ENCODE peak calls at places on chromosome 4, in nine cellular contexts. H, S, M, B, E, W, K, L and Z are unnamed samples.
A peak's percentile ranks its signal among the peaks of the same experiment; 100 is the strongest.

GRCh38 chr4:77347341-77347740 is 190.3 kb downstream of the CCNG2 start:
- DNase-seq in W (no peak), L (no peak), E (no peak), K (no peak), H (no peak), S (no peak), M (no peak), B (no peak), Z (no peak)

GRCh38 chr4:145732416-145732815 is 52.5 kb downstream of the C4orf51 start:
- DNase-seq in S (peak; percentile 30), E (no peak), M (no peak), B (peak; percentile 15), W (peak; percentile 34), H (no peak), K (no peak), L (no peak), Z (no peak)

GRCh38 chr4:163515198-163515597 is 20.7 kb downstream of the TMA16 start:
- DNase-seq in L (no peak), M (no peak), E (no peak), K (no peak), H (no peak), W (no peak), S (no peak), B (no peak), Z (no peak)

GRCh38 chr4:131609039-131609438 is 1540.1 kb upstream of the PCDH10 start:
- DNase-seq in L (no peak), W (no peak), E (peak; percentile 9), H (no peak), B (no peak), M (no peak), K (no peak), S (no peak), Z (no peak)

GRCh38 chr4:36292551-36293188 is 11.3 kb downstream of the DTHD1 start:
- DNase-seq in M (no peak), E (no peak), K (no peak), B (no peak), W (no peak), L (no peak), S (peak; percentile 4), H (no peak), Z (no peak)

GRCh38 chr4:146023334-146023967 is 84.8 kb upstream of the ZNF827 start:
- DNase-seq in M (no peak), E (no peak), B (no peak), K (no peak), H (no peak), S (no peak), L (no peak), W (no peak), Z (peak; percentile 83)

GRCh38 chr4:40887690-40888089 is 137.9 kb downstream of the NSUN7 start:
- DNase-seq in W (no peak), B (no peak), H (no peak), L (no peak), S (peak; percentile 91), E (peak; percentile 91), K (no peak), M (no peak), Z (no peak)

GRCh38 chr4:109009909-109010308 is 247.1 kb upstream of the ETNPPL start:
- DNase-seq in M (no peak), B (no peak), E (peak; percentile 79), L (no peak), S (peak; percentile 84), K (no peak), H (no peak), W (no peak), Z (no peak)

GRCh38 chr4:25223770-25224375 is 10.0 kb upstream of the PI4K2B start:
- DNase-seq in E (peak; percentile 52), K (no peak), H (peak; percentile 46), L (peak; percentile 57), S (peak; percentile 8), B (peak; percentile 41), W (peak; percentile 68), M (peak; percentile 74), Z (no peak)

GRCh38 chr4:84050014-84050413 is 449.1 kb downstream of the NKX6-1 start:
- DNase-seq in W (peak; percentile 85), L (no peak), H (peak; percentile 63), M (no peak), K (no peak), B (peak; percentile 5), E (no peak), S (no peak), Z (no peak)

GRCh38 chr4:173524218-173525117 is 5.6 kb downstream of the HAND2 start:
- DNase-seq in H (peak; percentile 31), L (no peak), B (no peak), W (peak; percentile 5), E (no peak), S (no peak), K (no peak), M (no peak), Z (no peak)

GRCh38 chr4:150867148-150867547 is 147.9 kb downstream of the LRBA start:
- DNase-seq in B (peak; percentile 88), H (no peak), M (peak; percentile 98), K (peak; percentile 59), S (peak; percentile 88), L (peak; percentile 73), E (peak; percentile 86), W (peak; percentile 94), Z (peak; percentile 89)

GRCh38 chr4:183164963-183165362 is 65.9 kb downstream of the WWC2 start:
- DNase-seq in S (peak; percentile 30), B (no peak), H (no peak), W (no peak), E (no peak), L (no peak), M (no peak), K (no peak), Z (no peak)

GRCh38 chr4:84515075-84515474 is 16.0 kb upstream of the NKX6-1 start:
- DNase-seq in H (no peak), B (no peak), W (no peak), K (no peak), S (no peak), L (no peak), M (no peak), E (no peak), Z (no peak)

GRCh38 chr4:152094851-152095700 is 334.3 kb upstream of the GATB start:
- DNase-seq in M (no peak), K (no peak), L (no peak), S (peak; percentile 78), W (no peak), H (no peak), E (peak; percentile 30), B (peak; percentile 56), Z (no peak)

GRCh38 chr4:108846568-108846967 is 83.7 kb upstream of the ETNPPL start:
- DNase-seq in K (no peak), E (no peak), H (no peak), L (no peak), W (no peak), B (no peak), S (peak; percentile 26), M (no peak), Z (no peak)

GRCh38 chr4:122798101-122798500 is 28.5 kb upstream of the FGF2 start:
- DNase-seq in E (peak; percentile 97), M (no peak), S (peak; percentile 94), W (peak; percentile 69), K (no peak), L (no peak), H (peak; percentile 74), B (no peak), Z (peak; percentile 66)

GRCh38 chr4:123343400-123344060 is 53.1 kb upstream of the SPRY1 start:
- DNase-seq in W (no peak), H (no peak), S (no peak), K (no peak), M (no peak), L (no peak), E (no peak), B (no peak), Z (no peak)

GRCh38 chr4:107721436-107722090 is 1.5 kb upstream of the PAPSS1 start:
- DNase-seq in K (no peak), W (peak; percentile 57), S (no peak), H (peak; percentile 75), E (no peak), M (peak; percentile 77), L (no peak), B (no peak), Z (peak; percentile 64)

GRCh38 chr4:88949605-88950004 is 107.4 kb downstream of the FAM13A start:
- DNase-seq in B (no peak), L (no peak), K (no peak), W (no peak), S (no peak), E (no peak), H (no peak), M (no peak), Z (no peak)

GRCh38 chr4:36338973-36339372 is 57.6 kb downstream of the DTHD1 start:
- DNase-seq in L (no peak), E (no peak), M (no peak), B (no peak), K (no peak), W (no peak), H (no peak), S (no peak), Z (no peak)

GRCh38 chr4:124932447-124932846 is 219.9 kb upstream of the ANKRD50 start:
- DNase-seq in K (no peak), L (no peak), W (no peak), E (no peak), S (no peak), B (peak; percentile 62), H (no peak), M (no peak), Z (no peak)

GRCh38 chr4:140268441-140268840 is 105.0 kb upstream of the SCOC start:
- DNase-seq in K (no peak), E (no peak), M (no peak), W (no peak), H (no peak), B (no peak), L (no peak), S (no peak), Z (no peak)

GRCh38 chr4:128636906-128637305 is 172.6 kb upstream of the JADE1 start:
- DNase-seq in S (no peak), B (no peak), K (no peak), L (no peak), E (no peak), H (no peak), W (peak; percentile 49), M (no peak), Z (no peak)
- H3K4me1 ChIP-seq in S (peaks cover 17% of the 10 kb centered on the region), B (peaks cover 4% of the 10 kb centered on the region), K (peaks cover 6% of the 10 kb centered on the region), L (no peaks in the 10 kb centered on the region), E (no peaks in the 10 kb centered on the region), H (peaks cover 21% of the 10 kb centered on the region), W (peaks cover 61% of the 10 kb centered on the region), M (peaks cover 17% of the 10 kb centered on the region), Z (no peaks in the 10 kb centered on the region)

GRCh38 chr4:110124721-110125120 is 73.7 kb downstream of the ELOVL6 start:
- DNase-seq in E (no peak), H (no peak), K (no peak), M (no peak), B (no peak), W (no peak), L (no peak), S (no peak), Z (no peak)
- H4K20me1 ChIP-seq in E (no peaks in the 10 kb centered on the region), H (no peaks in the 10 kb centered on the region), K (no peaks in the 10 kb centered on the region), M (no peaks in the 10 kb centered on the region), B (no peaks in the 10 kb centered on the region), W (peaks cover 18% of the 10 kb centered on the region), L (no peaks in the 10 kb centered on the region), S (no peaks in the 10 kb centered on the region), Z (no peaks in the 10 kb centered on the region)

GRCh38 chr4:2812600-2812932 is 19.7 kb downstream of the SH3BP2 start:
- DNase-seq in L (no peak), K (no peak), E (no peak), S (peak; percentile 21), W (no peak), M (no peak), B (no peak), H (no peak), Z (no peak)
- H2AFZ ChIP-seq in L (no peak overlapping the region), K (no peak overlapping the region), E (no peak overlapping the region), S (no peak overlapping the region), W (no peak overlapping the region), M (peak overlapping the region; percentile 25), B (no peak overlapping the region), H (no peak overlapping the region), Z (peak overlapping the region; percentile 73)

GRCh38 chr4:118036336-118036735 is 2.0 kb downstream of the NDST3 start:
- DNase-seq in W (no peak), L (no peak), S (no peak), M (no peak), K (no peak), E (no peak), B (no peak), H (no peak), Z (no peak)
- H3K4me1 ChIP-seq in W (peaks cover 9% of the 10 kb centered on the region), L (peaks cover 12% of the 10 kb centered on the region), S (no peaks in the 10 kb centered on the region), M (no peaks in the 10 kb centered on the region), K (no peaks in the 10 kb centered on the region), E (no peaks in the 10 kb centered on the region), B (peaks cover 8% of the 10 kb centered on the region), H (no peaks in the 10 kb centered on the region), Z (no peaks in the 10 kb centered on the region)